ENCODE peak calls at places on chromosomes 13 and 19, in six cellular contexts. X, E, B, N, F and C are unnamed samples.
A peak's percentile ranks its signal among the peaks of the same experiment; 100 is the strongest.

GRCh38 chr13:109241160-109241559 is 545.2 kb downstream of the IRS2 start:
- DNase-seq in X (no peak), E (no peak), B (no peak), N (no peak), F (no peak), C (peak; percentile 68)

GRCh38 chr19:5170329-5170745 is 170.3 kb downstream of the PTPRS start:
- DNase-seq in X (no peak), E (no peak), B (no peak), N (peak; percentile 37), F (peak; percentile 48), C (no peak)

GRCh38 chr13:37209621-37210020 is 104.2 kb upstream of the CSNK1A1L start:
- DNase-seq in X (no peak), E (no peak), B (peak; percentile 81), N (no peak), F (no peak), C (peak; percentile 48)

GRCh38 chr13:111153977-111154332 is 38.8 kb downstream of the ARHGEF7 start:
- DNase-seq in X (peak; percentile 75), E (no peak), B (no peak), N (peak; percentile 55), F (peak; percentile 47), C (no peak)

GRCh38 chr19:15937771-15938170 is 3.4 kb upstream of the CYP4F11 start:
- DNase-seq in X (no peak), E (no peak), B (no peak), N (no peak), F (no peak), C (no peak)

GRCh38 chr13:38350114-38350617 is 515 bp downstream of the UFM1 start:
- DNase-seq in X (peak; percentile 78), E (peak; percentile 64), B (peak; percentile 60), N (peak; percentile 78), F (peak; percentile 32), C (peak; percentile 80)

GRCh38 chr19:11963566-11964355 is 1.1 kb upstream of the ZNF763 start:
- DNase-seq in X (peak; percentile 90), E (peak; percentile 77), B (peak; percentile 68), N (peak; percentile 82), F (peak; percentile 60), C (peak; percentile 84)

GRCh38 chr13:37127706-37128241 is 22.3 kb upstream of the CSNK1A1L start:
- DNase-seq in X (no peak), E (peak; percentile 96), B (peak; percentile 86), N (no peak), F (no peak), C (peak; percentile 85)

GRCh38 chr13:98143601-98144500 is 957 bp downstream of the FARP1 start:
- DNase-seq in X (peak; percentile 64), E (peak; percentile 54), B (peak; percentile 69), N (peak; percentile 23), F (no peak), C (peak; percentile 76)

GRCh38 chr13:43874512-43875092 is 4.9 kb downstream of the CCDC122 start:
- DNase-seq in X (no peak), E (peak; percentile 60), B (peak; percentile 42), N (no peak), F (no peak), C (peak; percentile 51)

GRCh38 chr13:108249150-108249549 is 20.4 kb upstream of the TNFSF13B start:
- DNase-seq in X (no peak), E (no peak), B (no peak), N (no peak), F (no peak), C (no peak)

GRCh38 chr19:7916137-7916907 is 1.7 kb downstream of the TGFBR3L start:
- DNase-seq in X (no peak), E (no peak), B (peak; percentile 45), N (no peak), F (peak; percentile 49), C (peak; percentile 78)

GRCh38 chr13:53137777-53138176 is 109.2 kb downstream of the OLFM4 start:
- DNase-seq in X (no peak), E (peak; percentile 92), B (peak; percentile 90), N (no peak), F (no peak), C (peak; percentile 80)

GRCh38 chr19:3831601-3832000 is 37.2 kb downstream of the ZFR2 start:
- DNase-seq in X (no peak), E (no peak), B (no peak), N (no peak), F (no peak), C (no peak)

GRCh38 chr19:42074513-42075363 is 1.2 kb upstream of the ZNF574 start:
- DNase-seq in X (no peak), E (no peak), B (no peak), N (peak; percentile 55), F (no peak), C (peak; percentile 47)

GRCh38 chr13:33233547-33233946 is 52.0 kb downstream of the STARD13 start:
- DNase-seq in X (no peak), E (no peak), B (no peak), N (no peak), F (no peak), C (no peak)

GRCh38 chr13:91349992-91350911 is 2.8 kb downstream of the MIR17HG start:
- DNase-seq in X (no peak), E (no peak), B (no peak), N (no peak), F (no peak), C (no peak)

GRCh38 chr13:99731747-99732146 is 230.5 kb downstream of the TM9SF2 start:
- DNase-seq in X (no peak), E (no peak), B (no peak), N (no peak), F (no peak), C (no peak)

GRCh38 chr13:71149498-71150363 is 717.3 kb downstream of the DACH1 start:
- DNase-seq in X (no peak), E (no peak), B (no peak), N (peak; percentile 5), F (no peak), C (no peak)

GRCh38 chr13:20782116-20782708 is 8.5 kb upstream of the EEF1AKMT1 start:
- DNase-seq in X (no peak), E (no peak), B (no peak), N (no peak), F (no peak), C (no peak)